ENCODE peak calls at places on chromosomes 5 and 9, in eight cellular contexts. One of them, this sample, is unnamed.
A peak's percentile ranks its signal among the peaks of the same experiment; 100 is the strongest.

GRCh38 chr5:107704686-107705389 is 34.1 kb upstream of the EFNA5 start:
- DNase-seq in adrenal gland: no peak
- DNase-seq in heart right ventricle: no peak
- DNase-seq in BJ: no peak
- DNase-seq in tibial artery: no peak
- DNase-seq in upper lobe of right lung: no peak
- DNase-seq in lower lobe of right lung: no peak
- DNase-seq in epithelial cell of proximal tubule: no peak
- DNase-seq in this sample: no peak

GRCh38 chr9:110282767-110283136 is 26.4 kb upstream of the TXN start:
- DNase-seq in adrenal gland: no peak
- DNase-seq in heart right ventricle: no peak
- DNase-seq in BJ: no peak
- DNase-seq in tibial artery: no peak
- DNase-seq in upper lobe of right lung: no peak
- DNase-seq in lower lobe of right lung: no peak
- DNase-seq in epithelial cell of proximal tubule: no peak
- DNase-seq in this sample: no peak

GRCh38 chr9:121253821-121254471 is 14.0 kb upstream of the GSN start:
- DNase-seq in adrenal gland: no peak
- DNase-seq in heart right ventricle: no peak
- DNase-seq in BJ: no peak
- DNase-seq in tibial artery: no peak
- DNase-seq in upper lobe of right lung: no peak
- DNase-seq in lower lobe of right lung: no peak
- DNase-seq in epithelial cell of proximal tubule: no peak
- DNase-seq in this sample: no peak

GRCh38 chr5:181133610-181134231 is 2.8 kb upstream of the OR2V1 start:
- DNase-seq in adrenal gland: peak; percentile 68
- DNase-seq in heart right ventricle: peak; percentile 70
- DNase-seq in BJ: no peak
- DNase-seq in tibial artery: peak; percentile 78
- DNase-seq in upper lobe of right lung: no peak
- DNase-seq in lower lobe of right lung: peak; percentile 64
- DNase-seq in epithelial cell of proximal tubule: peak; percentile 29
- DNase-seq in this sample: peak; percentile 33

GRCh38 chr5:65062684-65063083 is 294.0 kb downstream of the CWC27 start:
- DNase-seq in adrenal gland: peak; percentile 55
- DNase-seq in heart right ventricle: no peak
- DNase-seq in BJ: peak; percentile 68
- DNase-seq in tibial artery: peak; percentile 78
- DNase-seq in upper lobe of right lung: no peak
- DNase-seq in lower lobe of right lung: no peak
- DNase-seq in epithelial cell of proximal tubule: peak; percentile 67
- DNase-seq in this sample: no peak

GRCh38 chr5:115770466-115770865 is 46.0 kb downstream of the CDO1 start:
- DNase-seq in adrenal gland: peak; percentile 8
- DNase-seq in heart right ventricle: no peak
- DNase-seq in BJ: no peak
- DNase-seq in tibial artery: no peak
- DNase-seq in upper lobe of right lung: no peak
- DNase-seq in lower lobe of right lung: no peak
- DNase-seq in epithelial cell of proximal tubule: no peak
- DNase-seq in this sample: peak; percentile 10

GRCh38 chr5:89769975-89770374 is 639.6 kb downstream of the CETN3 start:
- DNase-seq in adrenal gland: no peak
- DNase-seq in heart right ventricle: no peak
- DNase-seq in BJ: no peak
- DNase-seq in tibial artery: no peak
- DNase-seq in upper lobe of right lung: no peak
- DNase-seq in lower lobe of right lung: no peak
- DNase-seq in epithelial cell of proximal tubule: no peak
- DNase-seq in this sample: peak; percentile 2

GRCh38 chr5:95284512-95285405 is at the start of gene MCTP1:
- DNase-seq in adrenal gland: peak; percentile 17
- DNase-seq in heart right ventricle: peak; percentile 15
- DNase-seq in BJ: no peak
- DNase-seq in tibial artery: no peak
- DNase-seq in upper lobe of right lung: peak; percentile 70
- DNase-seq in lower lobe of right lung: peak; percentile 48
- DNase-seq in epithelial cell of proximal tubule: no peak
- DNase-seq in this sample: peak; percentile 8

GRCh38 chr9:98333703-98334582 is 78.5 kb upstream of the TBC1D2 start:
- DNase-seq in adrenal gland: peak; percentile 74
- DNase-seq in heart right ventricle: no peak
- DNase-seq in BJ: no peak
- DNase-seq in tibial artery: no peak
- DNase-seq in upper lobe of right lung: no peak
- DNase-seq in lower lobe of right lung: no peak
- DNase-seq in epithelial cell of proximal tubule: peak; percentile 68
- DNase-seq in this sample: no peak

GRCh38 chr5:35024911-35025510 is 22.7 kb downstream of the AGXT2 start:
- DNase-seq in adrenal gland: no peak
- DNase-seq in heart right ventricle: no peak
- DNase-seq in BJ: no peak
- DNase-seq in tibial artery: no peak
- DNase-seq in upper lobe of right lung: no peak
- DNase-seq in lower lobe of right lung: no peak
- DNase-seq in epithelial cell of proximal tubule: no peak
- DNase-seq in this sample: no peak

GRCh38 chr9:2859776-2860379 is 16.0 kb upstream of the PUM3 start:
- DNase-seq in adrenal gland: peak; percentile 82
- DNase-seq in heart right ventricle: peak; percentile 39
- DNase-seq in BJ: no peak
- DNase-seq in tibial artery: peak; percentile 40
- DNase-seq in upper lobe of right lung: peak; percentile 75
- DNase-seq in lower lobe of right lung: peak; percentile 67
- DNase-seq in epithelial cell of proximal tubule: no peak
- DNase-seq in this sample: peak; percentile 64

GRCh38 chr9:135486267-135487065 is 6.9 kb downstream of the PPP1R26 start:
- DNase-seq in adrenal gland: no peak
- DNase-seq in heart right ventricle: no peak
- DNase-seq in BJ: no peak
- DNase-seq in tibial artery: no peak
- DNase-seq in upper lobe of right lung: no peak
- DNase-seq in lower lobe of right lung: no peak
- DNase-seq in epithelial cell of proximal tubule: no peak
- DNase-seq in this sample: no peak

GRCh38 chr9:81588148-81588874 is 101.0 kb downstream of the TLE1 start:
- DNase-seq in adrenal gland: peak; percentile 88
- DNase-seq in heart right ventricle: no peak
- DNase-seq in BJ: peak; percentile 28
- DNase-seq in tibial artery: peak; percentile 72
- DNase-seq in upper lobe of right lung: no peak
- DNase-seq in lower lobe of right lung: peak; percentile 66
- DNase-seq in epithelial cell of proximal tubule: peak; percentile 98
- DNase-seq in this sample: no peak

GRCh38 chr5:134590992-134591659 is 41.5 kb downstream of the SAR1B start:
- DNase-seq in adrenal gland: no peak
- DNase-seq in heart right ventricle: no peak
- DNase-seq in BJ: no peak
- DNase-seq in tibial artery: no peak
- DNase-seq in upper lobe of right lung: no peak
- DNase-seq in lower lobe of right lung: no peak
- DNase-seq in epithelial cell of proximal tubule: no peak
- DNase-seq in this sample: peak; percentile 51

GRCh38 chr9:76153902-76154629 is 240.2 kb downstream of the RFK start:
- DNase-seq in adrenal gland: no peak
- DNase-seq in heart right ventricle: no peak
- DNase-seq in BJ: no peak
- DNase-seq in tibial artery: no peak
- DNase-seq in upper lobe of right lung: no peak
- DNase-seq in lower lobe of right lung: no peak
- DNase-seq in epithelial cell of proximal tubule: peak; percentile 27
- DNase-seq in this sample: no peak

GRCh38 chr9:112868956-112869594 is 21.6 kb downstream of the SLC46A2 start:
- DNase-seq in adrenal gland: no peak
- DNase-seq in heart right ventricle: no peak
- DNase-seq in BJ: no peak
- DNase-seq in tibial artery: no peak
- DNase-seq in upper lobe of right lung: no peak
- DNase-seq in lower lobe of right lung: no peak
- DNase-seq in epithelial cell of proximal tubule: no peak
- DNase-seq in this sample: peak; percentile 52

GRCh38 chr9:95004452-95005275 is 278.2 kb downstream of the AOPEP start:
- DNase-seq in adrenal gland: peak; percentile 75
- DNase-seq in heart right ventricle: peak; percentile 67
- DNase-seq in BJ: no peak
- DNase-seq in tibial artery: peak; percentile 46
- DNase-seq in upper lobe of right lung: peak; percentile 85
- DNase-seq in lower lobe of right lung: peak; percentile 78
- DNase-seq in epithelial cell of proximal tubule: no peak
- DNase-seq in this sample: peak; percentile 38

GRCh38 chr5:137845472-137845871 is 22.2 kb upstream of the MYOT start:
- DNase-seq in adrenal gland: no peak
- DNase-seq in heart right ventricle: no peak
- DNase-seq in BJ: no peak
- DNase-seq in tibial artery: no peak
- DNase-seq in upper lobe of right lung: no peak
- DNase-seq in lower lobe of right lung: no peak
- DNase-seq in epithelial cell of proximal tubule: no peak
- DNase-seq in this sample: no peak

DNA sequence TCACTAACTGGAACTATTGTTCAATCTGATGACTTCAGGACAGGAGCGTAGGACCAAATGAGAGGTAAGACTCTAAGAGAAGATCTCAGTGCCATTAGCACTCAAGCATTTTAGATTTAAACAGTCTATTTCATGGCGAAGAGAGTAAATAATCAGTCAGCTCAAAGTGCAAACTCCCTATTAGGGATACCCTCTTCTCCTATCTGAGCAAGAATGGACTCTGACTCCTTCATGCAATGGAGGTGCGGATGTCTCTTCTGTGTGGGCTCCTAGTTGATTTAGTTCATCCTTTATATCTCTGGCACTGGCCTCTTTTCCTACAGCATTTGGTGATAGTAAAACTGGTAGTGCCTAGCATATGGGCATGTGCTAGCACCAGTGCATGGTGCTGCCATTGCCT is 144.6 kb downstream of the SMC2 start:
- DNase-seq in adrenal gland: no peak
- DNase-seq in heart right ventricle: no peak
- DNase-seq in BJ: no peak
- DNase-seq in tibial artery: no peak
- DNase-seq in upper lobe of right lung: no peak
- DNase-seq in lower lobe of right lung: no peak
- DNase-seq in epithelial cell of proximal tubule: no peak
- DNase-seq in this sample: no peak
- TF ChIP-seq CTCF in adrenal gland: no peak
- TF ChIP-seq CTCF in heart right ventricle: no peak
- TF ChIP-seq CTCF in BJ: no peak
- TF ChIP-seq CTCF in tibial artery: no peak
- TF ChIP-seq CTCF in upper lobe of right lung: no peak
- TF ChIP-seq CTCF in lower lobe of right lung: no peak
- TF ChIP-seq CTCF in epithelial cell of proximal tubule: no peak
- TF ChIP-seq CTCF in this sample: no peak

GRCh38 chr5:25567881-25568280 is 923.1 kb upstream of the CDH10 start:
- DNase-seq in adrenal gland: no peak
- DNase-seq in heart right ventricle: no peak
- DNase-seq in BJ: no peak
- DNase-seq in tibial artery: no peak
- DNase-seq in upper lobe of right lung: no peak
- DNase-seq in lower lobe of right lung: no peak
- DNase-seq in epithelial cell of proximal tubule: no peak
- DNase-seq in this sample: no peak
- H3K4me3 ChIP-seq in adrenal gland: no peak overlapping the region
- H3K4me3 ChIP-seq in heart right ventricle: no peak overlapping the region
- H3K4me3 ChIP-seq in BJ: no peak overlapping the region
- H3K4me3 ChIP-seq in tibial artery: no peak overlapping the region
- H3K4me3 ChIP-seq in upper lobe of right lung: no peak overlapping the region
- H3K4me3 ChIP-seq in lower lobe of right lung: no peak overlapping the region
- H3K4me3 ChIP-seq in epithelial cell of proximal tubule: no peak overlapping the region
- H3K4me3 ChIP-seq in this sample: no peak overlapping the region

GRCh38 chr5:73892218-73892617 is 266.2 kb downstream of the ARHGEF28 start:
- DNase-seq in adrenal gland: no peak
- DNase-seq in heart right ventricle: no peak
- DNase-seq in BJ: no peak
- DNase-seq in tibial artery: no peak
- DNase-seq in upper lobe of right lung: no peak
- DNase-seq in lower lobe of right lung: no peak
- DNase-seq in epithelial cell of proximal tubule: no peak
- DNase-seq in this sample: no peak

GRCh38 chr5:73893813-73894212 is 267.8 kb downstream of the ARHGEF28 start:
- DNase-seq in adrenal gland: no peak
- DNase-seq in heart right ventricle: no peak
- DNase-seq in BJ: no peak
- DNase-seq in tibial artery: no peak
- DNase-seq in upper lobe of right lung: no peak
- DNase-seq in lower lobe of right lung: no peak
- DNase-seq in epithelial cell of proximal tubule: no peak
- DNase-seq in this sample: no peak

GRCh38 chr5:73892806-73893205 is 266.8 kb downstream of the ARHGEF28 start:
- DNase-seq in adrenal gland: no peak
- DNase-seq in heart right ventricle: no peak
- DNase-seq in BJ: peak; percentile 74
- DNase-seq in tibial artery: no peak
- DNase-seq in upper lobe of right lung: no peak
- DNase-seq in lower lobe of right lung: no peak
- DNase-seq in epithelial cell of proximal tubule: no peak
- DNase-seq in this sample: no peak

GRCh38 chr5:73887688-73888087 is 261.7 kb downstream of the ARHGEF28 start:
- DNase-seq in adrenal gland: no peak
- DNase-seq in heart right ventricle: no peak
- DNase-seq in BJ: no peak
- DNase-seq in tibial artery: no peak
- DNase-seq in upper lobe of right lung: no peak
- DNase-seq in lower lobe of right lung: no peak
- DNase-seq in epithelial cell of proximal tubule: no peak
- DNase-seq in this sample: no peak

GRCh38 chr5:73890569-73890968 is 264.6 kb downstream of the ARHGEF28 start:
- DNase-seq in adrenal gland: no peak
- DNase-seq in heart right ventricle: no peak
- DNase-seq in BJ: no peak
- DNase-seq in tibial artery: no peak
- DNase-seq in upper lobe of right lung: no peak
- DNase-seq in lower lobe of right lung: no peak
- DNase-seq in epithelial cell of proximal tubule: no peak
- DNase-seq in this sample: no peak
- TF ChIP-seq CTCF in adrenal gland: no peak
- TF ChIP-seq CTCF in heart right ventricle: no peak
- TF ChIP-seq CTCF in BJ: no peak
- TF ChIP-seq CTCF in tibial artery: no peak
- TF ChIP-seq CTCF in upper lobe of right lung: no peak
- TF ChIP-seq CTCF in lower lobe of right lung: no peak
- TF ChIP-seq CTCF in epithelial cell of proximal tubule: no peak
- TF ChIP-seq CTCF in this sample: no peak

DNA sequence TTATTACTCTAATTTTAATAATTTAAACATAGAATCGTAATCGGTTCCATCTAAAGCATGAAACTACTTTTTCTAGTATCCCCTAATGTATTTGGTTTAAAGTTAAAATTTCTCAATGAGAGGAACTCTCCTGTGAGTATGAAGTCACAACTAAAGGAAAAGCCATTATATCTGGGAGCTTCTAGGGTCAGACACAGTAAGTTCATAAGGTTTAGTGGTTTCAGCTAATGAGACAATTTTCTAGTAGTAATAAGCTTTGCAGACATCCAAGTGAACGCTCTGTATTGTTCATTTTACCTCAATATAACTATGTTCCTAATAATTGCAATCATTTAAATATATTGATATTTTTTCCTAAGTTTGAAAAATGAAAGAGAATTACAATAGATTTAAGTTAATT is 364.4 kb upstream of the CDH9 start:
- DNase-seq in adrenal gland: no peak
- DNase-seq in heart right ventricle: no peak
- DNase-seq in BJ: no peak
- DNase-seq in tibial artery: no peak
- DNase-seq in upper lobe of right lung: no peak
- DNase-seq in lower lobe of right lung: no peak
- DNase-seq in epithelial cell of proximal tubule: no peak
- DNase-seq in this sample: no peak
- H3K4me3 ChIP-seq in adrenal gland: no peak overlapping the region
- H3K4me3 ChIP-seq in heart right ventricle: no peak overlapping the region
- H3K4me3 ChIP-seq in BJ: no peak overlapping the region
- H3K4me3 ChIP-seq in tibial artery: no peak overlapping the region
- H3K4me3 ChIP-seq in upper lobe of right lung: no peak overlapping the region
- H3K4me3 ChIP-seq in lower lobe of right lung: no peak overlapping the region
- H3K4me3 ChIP-seq in epithelial cell of proximal tubule: no peak overlapping the region
- H3K4me3 ChIP-seq in this sample: no peak overlapping the region